ENCODE peak calls at places on chromosomes 6 and 20, in six cellular contexts. Q is Caco-2, B is transverse colon, J is adrenal gland, Z is hepatocyte, R is pancreas. C is an unnamed sample.
A peak's percentile ranks its signal among the peaks of the same experiment; 100 is the strongest.

GRCh38 chr6:165817148-165817547 is 154.1 kb upstream of the PDE10A start:
- DNase-seq in Q (no peak), B (no peak), J (no peak), Z (no peak), R (no peak), C (no peak)

GRCh38 chr20:46823271-46823747 is 71.3 kb upstream of the EYA2 start:
- DNase-seq in R (no peak), B (peak; percentile 75), Z (peak; percentile 66), Q (no peak), J (peak; percentile 51), C (no peak)

GRCh38 chr6:146433881-146434741 is 109.5 kb upstream of the RAB32 start:
- DNase-seq in Q (no peak), Z (peak; percentile 39), R (peak; percentile 22), B (no peak), J (no peak), C (no peak)

GRCh38 chr20:12237772-12238171 is 320.1 kb downstream of the BTBD3 start:
- DNase-seq in Z (no peak), J (no peak), B (no peak), R (no peak), Q (no peak), C (no peak)

GRCh38 chr20:47118201-47118600 is 223.6 kb downstream of the EYA2 start:
- DNase-seq in R (no peak), Z (no peak), B (no peak), Q (no peak), J (no peak), C (no peak)

GRCh38 chr6:80254716-80255115 is 148.2 kb downstream of the BCKDHB start:
- DNase-seq in B (no peak), Z (no peak), J (no peak), R (no peak), Q (no peak), C (no peak)

GRCh38 chr6:34486106-34486740 is 20.3 kb downstream of the PACSIN1 start:
- DNase-seq in Q (no peak), Z (no peak), R (no peak), B (no peak), J (no peak), C (no peak)

GRCh38 chr20:17728074-17728473 is 28.3 kb downstream of the BANF2 start:
- DNase-seq in J (no peak), Z (no peak), B (no peak), Q (no peak), R (no peak), C (no peak)

GRCh38 chr6:70763754-70764153 is 96.1 kb downstream of the SMAP1 start:
- DNase-seq in B (no peak), R (no peak), Z (no peak), Q (no peak), J (no peak), C (no peak)

GRCh38 chr6:75748743-75749538 is at the start of gene MYO6:
- DNase-seq in Z (peak; percentile 91), Q (peak; percentile 82), B (peak; percentile 85), R (peak; percentile 86), J (peak; percentile 79), C (no peak)

GRCh38 chr20:50128520-50128905 is 15.6 kb upstream of the UBE2V1 start:
- DNase-seq in R (no peak), B (no peak), J (no peak), Z (no peak), Q (no peak), C (no peak)

GRCh38 chr6:90072501-90072900 is 178.2 kb downstream of the GJA10 start:
- DNase-seq in Z (no peak), B (no peak), Q (no peak), J (no peak), R (no peak), C (no peak)
- TF ChIP-seq CTCF in Z (no peak), B (no peak), Q (no peak), J (no peak), R (no peak), C (no peak)

GRCh38 chr20:3767434-3768341 is at the start of gene ADISSP:
- DNase-seq in Z (peak; percentile 99), R (peak; percentile 99), Q (peak; percentile 99), J (peak; percentile 99), B (peak; percentile 99), C (peak; percentile 85)
- TF ChIP-seq CTCF in Z (peak; percentile 18), R (no peak), Q (peak; percentile 29), J (no peak), B (no peak), C (peak; percentile 30)

GRCh38 chr20:38447931-38448675 is 13.0 kb upstream of the SNHG17 start:
- DNase-seq in B (no peak), J (no peak), Z (no peak), R (no peak), Q (peak; percentile 44), C (no peak)
- TF ChIP-seq CTCF in B (no peak), J (no peak), Z (no peak), R (no peak), Q (no peak), C (no peak)

DNA sequence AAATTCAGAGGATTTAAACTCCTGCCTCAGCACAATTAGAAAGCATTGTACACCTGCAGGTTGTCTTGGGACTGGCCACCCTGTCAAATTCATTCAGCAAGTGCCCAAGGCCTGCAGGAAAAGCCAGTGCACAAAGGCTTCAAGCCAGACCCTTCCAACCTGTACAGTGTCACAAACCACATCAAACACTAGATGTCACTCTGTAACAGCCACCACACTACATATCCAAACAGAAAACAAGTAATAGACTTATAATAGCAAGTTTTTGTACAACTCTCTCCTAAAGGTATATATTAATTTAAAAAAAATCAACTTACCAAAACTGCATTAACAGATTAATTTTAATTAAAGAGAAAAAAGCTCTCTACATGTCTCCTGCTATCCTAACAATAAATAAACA is 47.6 kb downstream of the RALGAPA2 start:
- DNase-seq in J (no peak), Q (no peak), Z (peak; percentile 36), B (no peak), R (no peak), C (no peak)
- TF ChIP-seq CTCF in J (peak; percentile 39), Q (peak; percentile 60), Z (peak; percentile 71), B (peak; percentile 42), R (peak; percentile 41), C (no peak)

GRCh38 chr6:126344181-126344580 is 4.3 kb downstream of the CENPW start:
- DNase-seq in Z (no peak), B (no peak), R (no peak), J (no peak), Q (no peak), C (no peak)

GRCh38 chr6:126341126-126341525 is 1.2 kb downstream of the CENPW start:
- DNase-seq in R (no peak), J (no peak), Q (no peak), Z (no peak), B (no peak), C (no peak)

GRCh38 chr6:126337323-126337722 is 2.6 kb upstream of the CENPW start:
- DNase-seq in B (no peak), Z (peak; percentile 26), R (no peak), Q (no peak), J (peak; percentile 67), C (peak; percentile 19)

GRCh38 chr6:126335210-126335609 is 4.7 kb upstream of the CENPW start:
- DNase-seq in R (no peak), J (no peak), Q (no peak), B (no peak), Z (no peak), C (no peak)

GRCh38 chr6:126339796-126340750 is at the start of gene CENPW:
- DNase-seq in R (peak; percentile 92), Z (peak; percentile 97), Q (peak; percentile 94), J (peak; percentile 97), B (peak; percentile 93), C (peak; percentile 33)
- TF ChIP-seq CTCF in R (no peak), Z (no peak), Q (no peak), J (no peak), B (no peak), C (no peak)

GRCh38 chr6:135180458-135181332 is at the start of gene MYB:
- DNase-seq in R (peak; percentile 56), Q (peak; percentile 52), Z (peak; percentile 79), J (no peak), B (peak; percentile 82), C (no peak)
- TF ChIP-seq CTCF in R (no peak), Q (peak; percentile 0), Z (no peak), J (peak; percentile 23), B (no peak), C (peak; percentile 5)

GRCh38 chr20:62891111-62891510 is 29.5 kb upstream of the TCFL5 start:
- DNase-seq in Z (no peak), J (no peak), R (no peak), B (no peak), Q (no peak), C (no peak)

GRCh38 chr20:62894261-62894660 is 32.0 kb downstream of the DIDO1 start:
- DNase-seq in R (no peak), Q (no peak), B (no peak), Z (no peak), J (no peak), C (no peak)

GRCh38 chr20:62892348-62893304 is 31.0 kb upstream of the TCFL5 start:
- DNase-seq in R (no peak), J (no peak), B (no peak), Z (no peak), Q (no peak), C (no peak)

GRCh38 chr20:62895539-62895938 is 30.8 kb downstream of the DIDO1 start:
- DNase-seq in B (no peak), R (no peak), J (no peak), Q (no peak), Z (no peak), C (no peak)

GRCh38 chr20:62893700-62894099 is 32.1 kb upstream of the TCFL5 start:
- DNase-seq in R (no peak), J (no peak), Q (no peak), Z (no peak), B (no peak), C (no peak)
- TF ChIP-seq CTCF in R (no peak), J (no peak), Q (no peak), Z (no peak), B (no peak), C (peak; percentile 6)

C was measured in BJ.